ENCODE peak calls at places on chromosomes 2 and 18, in five cellular contexts. H is lower leg skin, G is GM20000, D is A172, F is HuH-7.5. I is an unnamed sample.
A peak's percentile ranks its signal among the peaks of the same experiment; 100 is the strongest.

GRCh38 chr18:41075212-41075611 is 879.8 kb upstream of the PIK3C3 start:
- DNase-seq in H (no peak), G (no peak), D (peak; percentile 78), F (no peak), I (no peak)

GRCh38 chr2:61853086-61853847 is 593 bp downstream of the FAM161A start:
- DNase-seq in H (peak; percentile 93), G (peak; percentile 70), D (peak; percentile 25), F (peak; percentile 60), I (no peak)

GRCh38 chr2:120454993-120455789 is 109.3 kb downstream of the INHBB start:
- DNase-seq in H (no peak), G (no peak), D (peak; percentile 40), F (no peak), I (no peak)

GRCh38 chr2:128396946-128397345 is 78.3 kb upstream of the HS6ST1 start:
- DNase-seq in H (no peak), G (no peak), D (no peak), F (no peak), I (no peak)

GRCh38 chr2:174254267-174254666 is 5.9 kb upstream of the OLA1 start:
- DNase-seq in H (no peak), G (no peak), D (no peak), F (no peak), I (no peak)

GRCh38 chr2:60215295-60215990 is 338.0 kb downstream of the BCL11A start:
- DNase-seq in H (no peak), G (no peak), D (no peak), F (no peak), I (no peak)

GRCh38 chr2:9473308-9473984 is 905 bp upstream of the IAH1 start:
- DNase-seq in H (no peak), G (peak; percentile 49), D (no peak), F (peak; percentile 49), I (no peak)

GRCh38 chr2:186422226-186422625 is 63.8 kb upstream of the ZC3H15 start:
- DNase-seq in H (peak; percentile 88), G (no peak), D (peak; percentile 70), F (no peak), I (no peak)

GRCh38 chr2:199932312-199932855 is 21.3 kb downstream of the C2orf69 start:
- DNase-seq in H (no peak), G (no peak), D (peak; percentile 37), F (no peak), I (no peak)

GRCh38 chr2:223908304-223909047 is 36.7 kb downstream of the WDFY1 start:
- DNase-seq in H (peak; percentile 63), G (no peak), D (no peak), F (peak; percentile 33), I (no peak)

GRCh38 chr2:100320547-100321180 is 1.6 kb downstream of the LONRF2 start:
- DNase-seq in H (no peak), G (no peak), D (no peak), F (no peak), I (no peak)

GRCh38 chr2:110679337-110679707 is 1.5 kb upstream of the BUB1 start:
- DNase-seq in H (no peak), G (no peak), D (peak; percentile 45), F (no peak), I (no peak)

GRCh38 chr2:62219407-62220159 is 23.7 kb downstream of the B3GNT2 start:
- DNase-seq in H (peak; percentile 32), G (no peak), D (no peak), F (no peak), I (no peak)

GRCh38 chr2:71070294-71071025 is 2.0 kb downstream of the NAGK start:
- DNase-seq in H (peak; percentile 89), G (peak; percentile 49), D (peak; percentile 28), F (no peak), I (no peak)

GRCh38 chr2:219022041-219022440 is 19.3 kb downstream of the CFAP65 start:
- DNase-seq in H (no peak), G (no peak), D (no peak), F (no peak), I (no peak)

GRCh38 chr2:73174941-73175662 is 27.3 kb upstream of the NOTO start:
- DNase-seq in H (no peak), G (no peak), D (no peak), F (no peak), I (no peak)

GRCh38 chr2:127805491-127805890 is 5.5 kb downstream of the WDR33 start:
- DNase-seq in H (peak; percentile 43), G (no peak), D (no peak), F (no peak), I (no peak)

GRCh38 chr2:239552213-239552926 is 151.6 kb upstream of the HDAC4 start:
- DNase-seq in H (no peak), G (no peak), D (no peak), F (no peak), I (peak; percentile 63)

GRCh38 chr2:3705808-3706207 is 2.4 kb downstream of the DCDC2C start:
- DNase-seq in H (no peak), G (no peak), D (no peak), F (no peak), I (no peak)

GRCh38 chr2:10434885-10435419 is 13.2 kb downstream of the ODC1 start:
- DNase-seq in H (peak; percentile 94), G (peak; percentile 91), D (peak; percentile 72), F (peak; percentile 86), I (no peak)

GRCh38 chr18:46220116-46220515 is 115.9 kb downstream of the HAUS1 start:
- DNase-seq in H (no peak), G (no peak), D (no peak), F (no peak), I (no peak)

GRCh38 chr2:121038831-121039230 is 246.2 kb downstream of the TFCP2L1 start:
- DNase-seq in H (peak; percentile 54), G (no peak), D (peak; percentile 69), F (no peak), I (no peak)

GRCh38 chr2:132460781-132461180 is 44.2 kb downstream of the GPR39 start:
- DNase-seq in H (no peak), G (no peak), D (no peak), F (no peak), I (no peak)

GRCh38 chr2:219331560-219332213 is 857 bp downstream of the RESP18 start:
- DNase-seq in H (no peak), G (no peak), D (no peak), F (peak; percentile 41), I (no peak)

GRCh38 chr2:33166287-33166881 is 219.6 kb downstream of the LTBP1 start:
- DNase-seq in H (no peak), G (no peak), D (no peak), F (no peak), I (no peak)

GRCh38 chr2:32442020-32442467 is 85.2 kb downstream of the BIRC6 start:
- DNase-seq in H (no peak), G (no peak), D (no peak), F (no peak), I (no peak)

GRCh38 chr2:54863660-54864059 is 140.2 kb downstream of the EML6 start:
- DNase-seq in H (no peak), G (no peak), D (no peak), F (no peak), I (no peak)

GRCh38 chr2:86439879-86440630 is 1.1 kb upstream of the KDM3A start:
- DNase-seq in H (no peak), G (no peak), D (peak; percentile 3), F (no peak), I (no peak)

GRCh38 chr2:126898636-126899035 is at the start of gene TEX51:
- DNase-seq in H (peak; percentile 74), G (no peak), D (no peak), F (no peak), I (no peak)

GRCh38 chr2:86337235-86338099 is at the start of gene REEP1:
- DNase-seq in H (peak; percentile 39), G (peak; percentile 62), D (no peak), F (peak; percentile 43), I (no peak)

GRCh38 chr2:105183555-105184323 is 57.8 kb upstream of the GPR45 start:
- DNase-seq in H (no peak), G (peak; percentile 35), D (no peak), F (no peak), I (no peak)

GRCh38 chr18:21064347-21064746 is 47.3 kb downstream of the ROCK1 start:
- DNase-seq in H (no peak), G (no peak), D (no peak), F (no peak), I (no peak)

I was measured in suprapubic skin.